ENCODE peak calls at places on chromosomes 6 and 20, in eight cellular contexts. J is NCI-H2029 treated with DMSO at 0.1 percent for 48 hours; E is NCI-H460; W is activated T-cell treated with anti-CD3 and anti-CD28 coated beads, Interleukin-2, amount 50 U/mL, for 72 hours; U is activated CD4-positive, alpha-beta T cell treated with anti-CD3 and anti-CD28 coated beads for 1 hour; N is T-cell; M is amniotic stem cell; A is hypothalamus. C is an unnamed sample.

GRCh38 chr20:53922901-53923314 is 147.5 kb downstream of the BCAS1 start:
- DNase-seq in J (no peak), E (no peak), N (no peak), U (no peak), W (no peak), M (no peak), A (no peak), C (no peak)

GRCh38 chr6:18055098-18055497 is 67.4 kb downstream of the NHLRC1 start:
- DNase-seq in M (no peak), A (no peak), E (no peak), W (no peak), J (no peak), U (no peak), N (no peak), C (no peak)

GRCh38 chr6:54085526-54085925 is 25.7 kb upstream of the MLIP start:
- DNase-seq in U (no peak), W (no peak), E (no peak), M (peak; percentile 78), J (no peak), A (peak; percentile 1), N (no peak), C (no peak)

GRCh38 chr6:118968416-118968815 is 33.5 kb upstream of the MCM9 start:
- DNase-seq in E (peak; percentile 16), U (no peak), A (no peak), W (no peak), J (no peak), N (no peak), M (no peak), C (peak; percentile 22)

GRCh38 chr20:4613718-4614620 is 107.7 kb upstream of the PRND start:
- DNase-seq in J (no peak), N (peak; percentile 43), W (peak; percentile 72), M (no peak), A (peak; percentile 55), U (peak; percentile 50), E (peak; percentile 59), C (peak; percentile 64)

GRCh38 chr20:62642666-62643520 is 590 bp downstream of the SLCO4A1 start:
- DNase-seq in A (no peak), J (no peak), U (peak; percentile 45), M (no peak), W (peak; percentile 70), E (no peak), N (peak; percentile 37), C (no peak)

GRCh38 chr6:130069471-130069870 is 51.1 kb downstream of the L3MBTL3 start:
- DNase-seq in U (no peak), N (no peak), J (no peak), M (no peak), A (no peak), W (no peak), E (no peak), C (no peak)

GRCh38 chr6:54716869-54717268 is 129.7 kb upstream of the FAM83B start:
- DNase-seq in J (no peak), M (no peak), A (no peak), W (no peak), N (no peak), U (no peak), E (no peak), C (no peak)

GRCh38 chr6:63584125-63584514 is 11.8 kb downstream of the LOC128125822 start:
- DNase-seq in A (no peak), J (no peak), U (no peak), N (no peak), W (no peak), M (no peak), E (no peak), C (no peak)

GRCh38 chr6:45148711-45149341 is 179.3 kb upstream of the RUNX2 start:
- DNase-seq in A (no peak), N (no peak), U (no peak), M (no peak), E (no peak), W (no peak), J (no peak), C (no peak)

GRCh38 chr6:108587258-108588059 is 26.7 kb downstream of the FOXO3 start:
- DNase-seq in E (no peak), N (no peak), M (peak; percentile 70), J (no peak), U (no peak), W (no peak), A (no peak), C (no peak)

GRCh38 chr20:5297280-5298004 is 19.3 kb downstream of the PROKR2 start:
- DNase-seq in N (no peak), A (no peak), M (no peak), U (no peak), W (no peak), E (no peak), J (no peak), C (no peak)